ENCODE peak calls at places on chromosomes 3 and 15, in eight cellular contexts. Q, H, A, J, T, U, L and C are unnamed samples.

GRCh38 chr3:173553635-173554280 is 156.2 kb downstream of the NLGN1 start:
- DNase-seq in T (no peak), H (peak), L (no peak), A (peak), Q (peak), J (peak), U (peak), C (no peak)

GRCh38 chr15:62035256-62035908 is 24.9 kb downstream of the VPS13C start:
- DNase-seq in Q (no peak), U (peak), A (peak), J (peak), H (peak), T (no peak), L (no peak), C (no peak)

GRCh38 chr3:197019021-197019420 is 10.6 kb downstream of the MELTF start:
- DNase-seq in T (no peak), A (no peak), J (no peak), Q (no peak), H (no peak), L (no peak), U (no peak), C (no peak)

GRCh38 chr3:141828487-141829284 is 47.8 kb upstream of the ATP1B3 start:
- DNase-seq in J (peak), A (peak), H (peak), L (peak), U (no peak), T (no peak), Q (peak), C (no peak)

GRCh38 chr3:156614642-156615511 is 59.5 kb upstream of the TIPARP start:
- DNase-seq in T (no peak), Q (no peak), J (peak), A (peak), U (peak), L (no peak), H (no peak), C (no peak)

GRCh38 chr15:46309914-46310313 is 675.1 kb downstream of the SQOR start:
- DNase-seq in U (no peak), J (no peak), T (no peak), H (no peak), L (no peak), Q (peak), A (no peak), C (no peak)

GRCh38 chr3:151770941-151771340 is 37.2 kb downstream of the AADACL2 start:
- DNase-seq in U (no peak), Q (no peak), A (peak), J (peak), L (no peak), H (peak), T (no peak), C (no peak)

GRCh38 chr3:59641169-59641914 is 591.5 kb upstream of the CFAP20DC start:
- DNase-seq in U (no peak), L (no peak), J (peak), Q (no peak), H (no peak), A (peak), T (no peak), C (no peak)

GRCh38 chr15:27414168-27414870 is 443.3 kb downstream of the GABRG3 start:
- DNase-seq in A (no peak), U (peak), L (no peak), H (no peak), J (peak), T (no peak), Q (peak), C (no peak)